ENCODE peak calls at places on chromosomes 5 and 9, in four cellular contexts. M is astrocyte, W is mammary epithelial cell, F is fibroblast of lung. P is an unnamed sample.

GRCh38 chr5:72066658-72067057 is 40.6 kb upstream of the MAP1B start:
- DNase-seq in W (peak; percentile 68), F (peak; percentile 68), M (peak; percentile 96), P (peak; percentile 92)

GRCh38 chr9:36092509-36093215 is 43.9 kb upstream of the GLIPR2 start:
- DNase-seq in M (no peak), F (no peak), W (no peak), P (no peak)

GRCh38 chr5:137606401-137606800 is 107.3 kb upstream of the SPOCK1 start:
- DNase-seq in W (no peak), F (no peak), M (no peak), P (peak; percentile 60)

GRCh38 chr9:136107155-136107952 is 11.3 kb downstream of the TMEM250 start:
- DNase-seq in W (no peak), F (no peak), M (no peak), P (no peak)

GRCh38 chr5:75461679-75462078 is 49.8 kb downstream of the CERT1 start:
- DNase-seq in W (peak; percentile 12), F (peak; percentile 19), M (no peak), P (peak; percentile 79)

GRCh38 chr5:148996270-148996669 is 66.6 kb downstream of the SH3TC2 start:
- DNase-seq in W (no peak), F (no peak), M (no peak), P (no peak)

GRCh38 chr9:2140600-2141223 is 125.6 kb downstream of the SMARCA2 start:
- DNase-seq in W (no peak), M (no peak), F (no peak), P (no peak)

GRCh38 chr5:14901462-14902051 is 30.0 kb upstream of the ANKH start:
- DNase-seq in F (peak; percentile 74), W (no peak), M (peak; percentile 71), P (peak; percentile 67)

GRCh38 chr5:62960781-62961180 is 382.2 kb downstream of the LRRC70 start:
- DNase-seq in M (no peak), F (no peak), W (no peak), P (no peak)

GRCh38 chr9:98310752-98311392 is 55.4 kb upstream of the TBC1D2 start:
- DNase-seq in M (no peak), F (no peak), W (no peak), P (peak; percentile 29)

GRCh38 chr5:39437469-39437868 is 12.7 kb upstream of the DAB2 start:
- DNase-seq in W (no peak), F (no peak), M (no peak), P (no peak)

GRCh38 chr9:137294684-137295312 is 7.3 kb downstream of the NRARP start:
- DNase-seq in M (no peak), W (peak; percentile 37), F (no peak), P (peak; percentile 49)

GRCh38 chr5:160774646-160775313 is 77.2 kb downstream of the ATP10B start:
- DNase-seq in W (no peak), M (no peak), F (no peak), P (no peak)

GRCh38 chr5:104739905-104740304 is 1177.3 kb upstream of the NUDT12 start:
- DNase-seq in W (no peak), F (no peak), M (no peak), P (no peak)

GRCh38 chr9:107251756-107252322 is 31.2 kb upstream of the RAD23B start:
- DNase-seq in W (peak; percentile 44), M (peak; percentile 93), F (peak; percentile 76), P (peak; percentile 93)

GRCh38 chr5:39717186-39717897 is 292.6 kb upstream of the DAB2 start:
- DNase-seq in F (peak; percentile 71), M (no peak), W (no peak), P (peak; percentile 63)

GRCh38 chr5:79573983-79574890 is 38.0 kb upstream of the TENT2 start:
- DNase-seq in F (no peak), M (no peak), W (no peak), P (no peak)

GRCh38 chr9:87656485-87656884 is 69.4 kb upstream of the CTSL start:
- DNase-seq in W (no peak), M (peak; percentile 27), F (peak; percentile 70), P (no peak)

GRCh38 chr5:111511174-111512025 is 935 bp downstream of the STARD4 start:
- DNase-seq in W (peak; percentile 24), F (peak; percentile 34), M (peak; percentile 32), P (peak; percentile 64)

GRCh38 chr9:115008536-115008935 is 78.1 kb upstream of the TNFSF8 start:
- DNase-seq in M (peak; percentile 95), F (peak; percentile 86), W (peak; percentile 85), P (peak; percentile 96)

GRCh38 chr5:57503433-57503832 is 20.8 kb upstream of the ACTBL2 start:
- DNase-seq in F (peak; percentile 60), W (no peak), M (peak; percentile 94), P (no peak)

GRCh38 chr5:57441557-57441956 is 41.1 kb downstream of the ACTBL2 start:
- DNase-seq in W (peak; percentile 76), M (peak; percentile 99), F (peak; percentile 96), P (peak; percentile 97)

GRCh38 chr9:36149197-36149596 is 12.7 kb downstream of the GLIPR2 start:
- DNase-seq in M (peak; percentile 86), W (peak; percentile 48), F (peak; percentile 68), P (peak; percentile 69)

GRCh38 chr5:154511984-154512383 is 34.0 kb upstream of the HAND1 start:
- DNase-seq in W (no peak), M (no peak), F (no peak), P (no peak)

GRCh38 chr9:106284300-106284699 is 578.7 kb upstream of the ZNF462 start:
- DNase-seq in F (no peak), W (no peak), M (no peak), P (peak; percentile 0)

GRCh38 chr5:33524476-33524875 is 83.7 kb downstream of the TARS1 start:
- DNase-seq in M (no peak), F (peak; percentile 24), W (peak; percentile 32), P (peak; percentile 17)

GRCh38 chr9:114344692-114345091 is 15.0 kb downstream of the ORM2 start:
- DNase-seq in F (no peak), W (no peak), M (no peak), P (no peak)

GRCh38 chr9:76218868-76219462 is 175.3 kb downstream of the RFK start:
- DNase-seq in M (peak; percentile 36), F (no peak), W (no peak), P (no peak)
- H2AFZ ChIP-seq in M (no peak overlapping the region), F (no peak overlapping the region), W (no peak overlapping the region), P (no peak overlapping the region)

DNA sequence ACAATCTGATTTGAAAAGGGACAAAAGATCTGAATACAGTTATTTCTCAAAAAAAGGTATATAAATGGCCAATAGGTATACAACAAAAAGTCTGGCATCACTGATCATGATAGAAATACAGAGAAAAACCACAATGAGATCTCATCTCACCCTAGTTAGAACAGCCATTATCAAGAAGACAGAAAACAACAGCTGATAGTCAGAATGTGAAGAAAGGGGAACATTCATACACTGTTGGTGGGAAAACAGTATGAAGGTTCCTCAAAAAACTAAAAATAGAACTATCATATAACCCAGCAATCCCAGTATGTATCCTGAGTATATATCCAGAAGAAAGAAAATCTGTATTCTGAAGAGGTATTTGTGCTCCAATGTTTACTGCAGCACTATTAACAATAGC is 75.7 kb upstream of the OR2K2 start:
- DNase-seq in W (no peak), M (no peak), F (no peak), P (no peak)
- H3K9me3 ChIP-seq in W (no peaks in the 10 kb centered on the region), M (no peaks in the 10 kb centered on the region), F (no peaks in the 10 kb centered on the region), P (no peaks in the 10 kb centered on the region)

DNA sequence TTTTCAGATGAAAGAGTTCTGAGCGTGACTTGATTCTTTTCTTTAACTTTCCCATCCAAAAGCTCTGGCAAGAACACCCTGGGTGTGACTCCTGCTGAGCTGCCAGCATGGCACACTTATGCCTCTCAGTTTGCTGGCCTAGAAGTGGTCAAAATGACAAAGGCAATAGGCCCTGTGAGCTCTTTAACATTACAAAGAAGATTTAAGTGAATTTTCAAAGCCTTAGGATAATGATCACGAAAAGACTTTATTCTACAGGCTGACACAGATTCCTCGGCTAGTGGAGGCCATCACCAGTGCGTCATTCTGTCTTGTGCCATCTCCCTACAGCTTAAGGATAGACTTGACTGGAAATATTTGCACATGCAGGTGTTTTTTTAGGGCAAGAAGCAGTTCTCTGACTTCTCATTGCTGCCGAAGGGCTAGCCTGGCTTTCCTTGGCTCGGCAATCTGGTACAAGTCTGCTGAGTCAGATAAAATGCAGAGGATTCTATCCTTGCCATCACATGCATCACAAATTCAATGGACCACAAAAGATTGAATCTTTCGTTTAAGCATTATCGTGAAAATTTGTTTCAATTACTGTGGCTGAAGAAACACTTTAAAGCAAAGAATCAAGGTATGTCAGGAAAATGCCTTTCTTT is 311.5 kb downstream of the COX7C start:
- DNase-seq in M (no peak), W (no peak), F (no peak), P (no peak)
- H3K27ac ChIP-seq in M (no peak overlapping the region), W (no peak overlapping the region), F (no peak overlapping the region), P (no peak overlapping the region)

GRCh38 chr5:88063813-88064212 is 204.8 kb downstream of the TMEM161B start:
- DNase-seq in M (no peak), F (no peak), W (no peak), P (no peak)

GRCh38 chr5:88058625-88059024 is 210.0 kb downstream of the TMEM161B start:
- DNase-seq in W (peak; percentile 85), M (no peak), F (no peak), P (no peak)

DNA sequence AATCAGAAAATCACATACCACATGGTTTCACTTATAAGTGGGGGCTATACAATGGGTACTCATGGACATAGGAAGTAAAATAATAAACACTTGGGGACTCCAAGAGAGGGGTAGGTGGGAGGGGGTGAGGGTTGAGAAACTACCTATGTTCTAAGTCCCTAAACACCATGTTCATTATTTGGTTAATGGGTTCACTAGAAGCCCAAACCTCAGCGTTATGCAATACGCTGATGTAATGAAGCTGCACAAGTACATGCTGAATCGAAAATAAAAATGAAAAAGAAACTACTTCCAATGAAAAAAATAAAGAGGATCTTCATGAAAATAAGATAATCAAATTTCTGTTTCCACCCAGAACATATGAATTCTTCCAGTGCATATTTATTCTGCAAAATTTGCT is 208.5 kb downstream of the TMEM161B start:
- DNase-seq in W (no peak), M (no peak), F (no peak), P (no peak)
- H2AFZ ChIP-seq in W (no peak overlapping the region), M (no peak overlapping the region), F (no peak overlapping the region), P (no peak overlapping the region)

DNA sequence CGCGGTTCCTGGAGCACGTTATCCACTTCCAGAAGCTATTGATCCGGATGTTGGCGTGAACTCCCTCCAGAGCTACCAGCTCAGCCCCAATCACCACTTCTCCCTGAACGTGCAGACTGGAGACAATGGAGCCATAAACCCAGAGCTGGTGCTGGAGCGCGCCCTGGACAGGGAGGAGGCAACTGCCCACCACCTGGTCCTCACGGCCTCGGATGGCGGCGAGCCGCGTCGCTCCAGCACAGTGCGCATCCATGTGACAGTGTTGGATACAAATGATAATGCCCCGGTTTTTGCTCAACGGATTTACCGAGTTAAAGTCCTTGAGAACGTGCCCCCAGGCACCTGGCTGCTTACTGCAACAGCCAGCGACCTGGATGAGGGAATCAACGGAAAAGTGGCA is 809 bp downstream of the PCDHGA9 start:
- DNase-seq in W (no peak), F (no peak), M (no peak), P (no peak)
- H3K9me3 ChIP-seq in W (peaks cover 59% of the 10 kb centered on the region), F (peaks cover 4% of the 10 kb centered on the region), M (peaks cover 50% of the 10 kb centered on the region), P (no peaks in the 10 kb centered on the region)